ENCODE peak calls at places on chromosomes 6 and 20, in seven cellular contexts. G, Y, R, Q, B, E and W are unnamed samples.

GRCh38 chr6:148440021-148440420 is 97.4 kb downstream of the SASH1 start:
- DNase-seq in G (no peak), Y (no peak), R (no peak), Q (no peak), B (no peak), E (no peak), W (no peak)

GRCh38 chr6:154537486-154537885 is 27.0 kb upstream of the CNKSR3 start:
- DNase-seq in G (no peak), Y (no peak), R (no peak), Q (no peak), B (no peak), E (no peak), W (no peak)

GRCh38 chr6:119129968-119130484 is 51.6 kb upstream of the FAM184A start:
- DNase-seq in G (no peak), Y (no peak), R (peak; percentile 34), Q (no peak), B (no peak), E (no peak), W (no peak)

GRCh38 chr6:152124432-152125074 is 317.1 kb downstream of the ESR1 start:
- DNase-seq in G (peak; percentile 51), Y (peak; percentile 54), R (no peak), Q (no peak), B (no peak), E (no peak), W (peak; percentile 70)

GRCh38 chr20:47198254-47198671 is 158.2 kb downstream of the ZMYND8 start:
- DNase-seq in G (no peak), Y (peak; percentile 58), R (no peak), Q (no peak), B (peak; percentile 66), E (peak; percentile 44), W (no peak)

GRCh38 chr20:36645353-36645752 is 643 bp downstream of the SLA2 start:
- DNase-seq in G (no peak), Y (no peak), R (no peak), Q (no peak), B (no peak), E (no peak), W (no peak)

GRCh38 chr6:144477396-144477795 is 192.3 kb downstream of the UTRN start:
- DNase-seq in G (no peak), Y (no peak), R (no peak), Q (no peak), B (no peak), E (no peak), W (no peak)

GRCh38 chr20:23159256-23159922 is 73.3 kb upstream of the CD93 start:
- DNase-seq in G (no peak), Y (no peak), R (peak; percentile 40), Q (no peak), B (no peak), E (no peak), W (peak; percentile 66)

GRCh38 chr20:64238851-64239387 is 16.6 kb upstream of the PCMTD2 start:
- DNase-seq in G (no peak), Y (peak; percentile 87), R (no peak), Q (no peak), B (no peak), E (no peak), W (no peak)

GRCh38 chr6:146364816-146365594 is 178.6 kb upstream of the RAB32 start:
- DNase-seq in G (no peak), Y (no peak), R (no peak), Q (no peak), B (no peak), E (no peak), W (no peak)

GRCh38 chr6:68891419-68891818 is 256.3 kb downstream of the ADGRB3 start:
- DNase-seq in G (no peak), Y (no peak), R (no peak), Q (no peak), B (no peak), E (no peak), W (no peak)

GRCh38 chr6:47300417-47300816 is 9.3 kb downstream of the TNFRSF21 start:
- DNase-seq in G (no peak), Y (no peak), R (no peak), Q (no peak), B (no peak), E (no peak), W (no peak)